ENCODE peak calls at places on chromosomes 11 and 22, in four cellular contexts. E is CD8-positive, alpha-beta T cell; S is astrocyte of the cerebellum; K is uterus. F is an unnamed sample.

GRCh38 chr11:34595391-34595790 is 25.5 kb upstream of the EHF start:
- DNase-seq in E (no peak), S (no peak), K (no peak), F (no peak)

GRCh38 chr22:46500201-46500600 is 37.2 kb downstream of the CELSR1 start:
- DNase-seq in S (no peak), E (no peak), K (no peak), F (no peak)

GRCh38 chr22:45475876-45476514 is 26.7 kb upstream of the FBLN1 start:
- DNase-seq in S (no peak), E (no peak), K (no peak), F (no peak)

GRCh38 chr11:61059260-61059752 is 43.0 kb upstream of the CD5 start:
- DNase-seq in K (no peak), E (no peak), S (no peak), F (no peak)

GRCh38 chr22:17266261-17266971 is 47.2 kb upstream of the ADA2 start:
- DNase-seq in E (no peak), S (no peak), K (no peak), F (no peak)

GRCh38 chr22:32957093-32957835 is 100.9 kb downstream of the SYN3 start:
- DNase-seq in E (no peak), K (no peak), S (no peak), F (no peak)

GRCh38 chr11:83326326-83326725 is 40.2 kb upstream of the CCDC90B start:
- DNase-seq in E (no peak), K (no peak), S (no peak), F (no peak)

GRCh38 chr11:102279641-102280170 is 37.6 kb upstream of the BIRC3 start:
- DNase-seq in K (peak; percentile 28), E (no peak), S (peak; percentile 68), F (no peak)

GRCh38 chr11:67006029-67006884 is 16.7 kb upstream of the SYT12 start:
- DNase-seq in S (no peak), K (no peak), E (no peak), F (no peak)

GRCh38 chr11:70251583-70252285 is 18.8 kb upstream of the PPFIA1 start:
- DNase-seq in S (peak; percentile 5), E (no peak), K (no peak), F (no peak)

GRCh38 chr11:76629853-76630599 is 40.5 kb downstream of the LRRC32 start:
- DNase-seq in S (no peak), K (peak; percentile 82), E (no peak), F (no peak)

GRCh38 chr11:20156280-20156875 is 3.9 kb downstream of the DBX1 start:
- DNase-seq in E (peak; percentile 59), K (no peak), S (no peak), F (no peak)

GRCh38 chr11:117221775-117222517 is 9.9 kb downstream of the PCSK7 start:
- DNase-seq in E (no peak), S (no peak), K (peak; percentile 86), F (no peak)

GRCh38 chr11:34585870-34586654 is 34.8 kb upstream of the EHF start:
- DNase-seq in S (peak; percentile 77), E (no peak), K (no peak), F (peak; percentile 57)

GRCh38 chr11:72012897-72013721 is 14.4 kb downstream of the IL18BP start:
- DNase-seq in S (peak; percentile 87), E (no peak), K (peak; percentile 80), F (no peak)

GRCh38 chr11:45737056-45737455 is 67.9 kb upstream of the SLC35C1 start:
- DNase-seq in E (no peak), K (no peak), S (no peak), F (peak; percentile 43)

GRCh38 chr11:2451916-2452694 is 7.3 kb downstream of the KCNQ1 start:
- DNase-seq in K (no peak), S (no peak), E (no peak), F (no peak)

GRCh38 chr11:69367211-69367964 is 73.4 kb downstream of the MYEOV start:
- DNase-seq in S (no peak), K (no peak), E (no peak), F (no peak)

GRCh38 chr11:61516675-61517516 is 8.3 kb downstream of the LRRC10B start:
- DNase-seq in K (no peak), E (peak; percentile 51), S (no peak), F (no peak)

GRCh38 chr11:67300256-67300755 is 3.0 kb upstream of the SSH3 start:
- DNase-seq in K (no peak), S (no peak), E (peak; percentile 15), F (no peak)

GRCh38 chr11:116637766-116638165 is 135.0 kb downstream of the BUD13 start:
- DNase-seq in S (no peak), E (no peak), K (no peak), F (no peak)

GRCh38 chr11:83815736-83816135 is 529.6 kb upstream of the CCDC90B start:
- DNase-seq in E (no peak), K (no peak), S (no peak), F (no peak)

GRCh38 chr22:24107668-24108067 is 73.6 kb upstream of the SUSD2 start:
- DNase-seq in K (peak; percentile 94), E (no peak), S (peak; percentile 93), F (no peak)

GRCh38 chr22:49991167-49991566 is 21.4 kb downstream of the IL17REL start:
- DNase-seq in E (no peak), K (no peak), S (no peak), F (no peak)

GRCh38 chr11:36254739-36255138 is 34.5 kb downstream of the COMMD9 start:
- DNase-seq in K (no peak), S (no peak), E (no peak), F (no peak)

DNA sequence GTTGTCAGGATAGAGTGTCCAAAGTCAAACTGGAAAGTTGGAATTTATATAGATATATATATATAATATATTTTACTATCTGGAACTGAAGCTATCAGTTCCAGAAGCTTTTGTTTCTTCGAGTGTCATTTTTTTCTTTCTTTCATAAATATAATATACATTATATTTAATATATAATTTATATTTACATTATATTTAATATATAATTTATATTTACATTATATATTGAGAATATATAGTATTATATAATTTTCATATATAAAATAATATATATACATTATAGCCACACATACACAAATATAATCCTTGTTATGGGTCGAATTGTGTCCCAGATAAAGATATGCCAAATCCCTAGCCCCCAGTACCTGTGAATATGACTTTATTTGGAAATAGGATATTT is 842.3 kb upstream of the LRRC4C start:
- DNase-seq in K (no peak), E (no peak), S (no peak), F (no peak)
- H3K4me3 ChIP-seq in K (no peak overlapping the region), E (no peak overlapping the region), S (no peak overlapping the region), F (no peak overlapping the region)

GRCh38 chr11:114433376-114433775 is 5.9 kb upstream of the REXO2 start:
- DNase-seq in E (no peak), K (no peak), S (no peak), F (no peak)
- TF ChIP-seq CTCF in E (no peak), K (no peak), S (no peak), F (no peak)

DNA sequence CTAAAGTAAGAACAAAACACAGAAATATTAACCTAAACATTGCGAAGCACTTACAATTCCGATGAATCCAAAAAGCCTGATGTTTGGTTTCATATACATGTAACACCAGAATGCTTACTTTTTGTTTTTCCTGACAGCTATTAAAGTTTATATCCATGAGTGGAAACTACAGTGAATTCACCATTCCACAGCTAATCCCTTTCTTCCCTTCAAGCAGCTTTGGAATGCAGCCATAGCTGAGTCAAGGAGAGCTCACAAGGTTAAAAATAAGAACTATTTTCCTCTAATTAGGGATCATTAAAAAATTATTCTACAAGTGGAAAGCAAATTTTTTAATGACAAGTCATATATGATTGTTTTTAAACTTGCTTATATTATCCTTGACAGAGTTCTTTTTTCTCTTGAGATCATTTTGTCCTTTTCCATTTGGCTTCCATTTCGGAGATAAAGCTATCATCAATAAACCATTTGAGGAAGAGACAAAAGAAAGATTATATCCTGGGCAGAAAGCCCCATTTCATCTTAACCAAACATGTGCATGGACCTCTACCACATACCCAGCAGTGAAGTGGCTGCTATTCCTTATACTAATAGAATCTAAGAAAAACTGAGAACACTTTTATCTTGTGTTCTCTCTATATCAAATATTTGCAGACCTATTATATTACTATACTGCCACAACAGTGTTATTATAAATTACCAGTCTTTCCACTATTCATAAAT is 19.7 kb upstream of the FIBIN start:
- DNase-seq in S (no peak), E (no peak), K (no peak), F (no peak)
- H3K4me3 ChIP-seq in S (no peak overlapping the region), E (no peak overlapping the region), K (no peak overlapping the region), F (no peak overlapping the region)

GRCh38 chr22:42614312-42615091 is at the start of gene POLDIP3:
- DNase-seq in E (peak; percentile 98), S (peak; percentile 97), K (peak; percentile 99), F (peak; percentile 87)
- TF ChIP-seq CTCF in E (no peak), S (peak; percentile 32), K (peak; percentile 34), F (peak; percentile 29)

GRCh38 chr11:63666874-63667273 is 4.3 kb downstream of the ATL3 start:
- DNase-seq in K (no peak), E (no peak), S (no peak), F (no peak)

GRCh38 chr11:63670738-63671321 is 346 bp downstream of the ATL3 start:
- DNase-seq in K (peak; percentile 56), E (no peak), S (no peak), F (no peak)

GRCh38 chr11:63670077-63670737 is 969 bp downstream of the ATL3 start:
- DNase-seq in K (no peak), S (no peak), E (no peak), F (peak; percentile 18)

GRCh38 chr11:63667993-63668392 is 3.2 kb downstream of the ATL3 start:
- DNase-seq in S (peak; percentile 81), E (no peak), K (no peak), F (peak; percentile 55)

GRCh38 chr11:63668396-63668795 is 2.8 kb downstream of the ATL3 start:
- DNase-seq in E (no peak), S (no peak), K (no peak), F (no peak)
- H3K4me3 ChIP-seq in E (no peak overlapping the region), S (peak overlapping the region; percentile 13), K (no peak overlapping the region), F (no peak overlapping the region)

GRCh38 chr11:125390949-125391348 is 105.1 kb downstream of the FEZ1 start:
- DNase-seq in K (no peak), S (peak; percentile 57), E (no peak), F (no peak)

GRCh38 chr11:125389339-125390166 is 106.5 kb downstream of the FEZ1 start:
- DNase-seq in S (no peak), E (no peak), K (no peak), F (no peak)

GRCh38 chr11:125397421-125397820 is 98.6 kb downstream of the FEZ1 start:
- DNase-seq in E (no peak), S (no peak), K (no peak), F (no peak)

GRCh38 chr11:125394306-125394705 is 101.8 kb downstream of the FEZ1 start:
- DNase-seq in K (no peak), S (no peak), E (no peak), F (no peak)

GRCh38 chr11:125393331-125393730 is 102.7 kb downstream of the FEZ1 start:
- DNase-seq in S (no peak), K (no peak), E (no peak), F (no peak)
- TF ChIP-seq CTCF in S (no peak), K (no peak), E (no peak), F (no peak)

DNA sequence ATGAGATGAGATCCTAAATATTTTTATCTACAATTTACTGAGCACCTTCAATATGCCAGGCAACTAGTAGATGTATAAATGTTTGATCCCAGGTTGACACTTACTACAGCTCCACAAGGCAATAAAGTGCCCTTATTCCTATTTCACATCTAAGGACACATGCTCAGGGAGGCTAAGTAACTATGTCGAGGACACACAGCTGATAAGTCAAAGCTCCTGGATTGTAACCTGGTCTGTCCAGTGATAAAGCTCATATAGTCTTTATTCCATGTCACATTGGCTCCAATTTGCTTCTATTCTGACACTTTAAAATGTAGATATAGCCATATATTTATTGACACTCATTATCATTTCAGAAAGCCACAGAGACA is 93.8 kb upstream of the BMAL1 start:
- DNase-seq in E (no peak), K (no peak), S (no peak), F (no peak)
- H3K4me3 ChIP-seq in E (no peak overlapping the region), K (no peak overlapping the region), S (no peak overlapping the region), F (no peak overlapping the region)